ENCODE peak calls at places on chromosomes 2 and 18, in eight cellular contexts. A is choroid plexus epithelial cell; D is stimulated activated CD8-positive, alpha-beta memory T cell treated with anti-CD3 and anti-CD28 coated beads, Interleukin-2, amount 100 ng/mL, for 48 hours; Z is Peyer's patch; K is H54; R is NCI-H524 treated with DMSO at 0.1 percent for 48 hours; N is AG08396; M is CD8-positive, alpha-beta T cell. I is an unnamed sample.

GRCh38 chr2:238489896-238490295 is 63.2 kb downstream of the ASB1 start:
- DNase-seq in K (no peak), N (no peak), R (no peak), Z (no peak), M (no peak), A (no peak), D (no peak), I (no peak)

GRCh38 chr2:1869987-1870386 is 125.7 kb upstream of the PXDN start:
- DNase-seq in K (no peak), A (peak; percentile 59), N (no peak), D (no peak), M (no peak), Z (no peak), R (no peak), I (no peak)

GRCh38 chr2:44949329-44950151 is 8.0 kb downstream of the SIX3 start:
- DNase-seq in D (no peak), A (peak; percentile 75), K (no peak), N (peak; percentile 62), M (no peak), Z (no peak), R (no peak), I (no peak)

GRCh38 chr2:20475567-20475952 is 28.7 kb downstream of the RHOB start:
- DNase-seq in K (no peak), D (no peak), Z (peak; percentile 17), R (no peak), M (no peak), A (no peak), N (no peak), I (no peak)

GRCh38 chr18:59249186-59249774 is 24.0 kb downstream of the RAX start:
- DNase-seq in R (no peak), K (peak; percentile 31), Z (no peak), A (peak; percentile 93), M (no peak), D (no peak), N (peak; percentile 82), I (peak; percentile 10)

GRCh38 chr2:230924470-230925341 is at the start of gene GPR55:
- DNase-seq in A (no peak), D (peak; percentile 69), R (no peak), M (peak; percentile 46), K (no peak), N (no peak), Z (peak; percentile 83), I (no peak)

GRCh38 chr2:75574106-75574505 is 13.4 kb upstream of the EVA1A start:
- DNase-seq in K (no peak), D (no peak), N (no peak), A (no peak), Z (peak; percentile 50), R (no peak), M (no peak), I (no peak)

GRCh38 chr18:63606526-63606925 is 19.4 kb downstream of the SERPINB13 start:
- DNase-seq in Z (no peak), A (no peak), R (no peak), D (no peak), M (no peak), N (peak; percentile 22), K (no peak), I (no peak)

GRCh38 chr18:62786689-62787088 is 71.3 kb downstream of the PHLPP1 start:
- DNase-seq in M (no peak), R (no peak), N (no peak), K (no peak), A (no peak), D (no peak), Z (no peak), I (no peak)

GRCh38 chr2:189548686-189549439 is 31.7 kb downstream of the SLC40A1 start:
- DNase-seq in Z (no peak), M (no peak), N (no peak), R (no peak), A (peak; percentile 58), D (no peak), K (no peak), I (no peak)

GRCh38 chr2:9347411-9347853 is 75.9 kb downstream of the ITGB1BP1 start:
- DNase-seq in Z (peak; percentile 59), M (no peak), K (no peak), D (no peak), A (peak; percentile 49), N (peak; percentile 64), R (no peak), I (no peak)

GRCh38 chr2:111918383-111918806 is 20.0 kb downstream of the MERTK start:
- DNase-seq in R (no peak), M (no peak), N (peak; percentile 34), A (peak; percentile 83), Z (no peak), D (no peak), K (no peak), I (no peak)

GRCh38 chr2:43178602-43179542 is 47.5 kb downstream of the ZFP36L2 start:
- DNase-seq in R (no peak), M (no peak), N (peak; percentile 84), D (no peak), Z (peak; percentile 78), A (peak; percentile 89), K (peak; percentile 88), I (peak; percentile 86)

GRCh38 chr18:44518091-44518490 is 162.6 kb upstream of the SETBP1 start:
- DNase-seq in D (no peak), K (no peak), A (peak; percentile 10), R (no peak), M (no peak), N (no peak), Z (no peak), I (no peak)

GRCh38 chr18:34121157-34121807 is 103.4 kb downstream of the NOL4 start:
- DNase-seq in A (peak; percentile 72), R (no peak), K (no peak), N (no peak), D (no peak), M (no peak), Z (peak; percentile 49), I (no peak)

GRCh38 chr2:168461178-168461941 is 5.3 kb downstream of the CERS6 start:
- DNase-seq in Z (no peak), K (no peak), R (no peak), M (no peak), D (no peak), A (no peak), N (no peak), I (no peak)

GRCh38 chr18:53796042-53796729 is 428.3 kb downstream of the MBD2 start:
- DNase-seq in A (peak; percentile 94), D (no peak), Z (no peak), K (peak; percentile 1), R (no peak), M (no peak), N (peak; percentile 2), I (no peak)

GRCh38 chr2:177726853-177727465 is 334.4 kb downstream of the AGPS start:
- DNase-seq in Z (no peak), R (no peak), K (no peak), N (no peak), A (no peak), M (no peak), D (no peak), I (no peak)

GRCh38 chr2:33598472-33599174 is 476 bp downstream of the FAM98A start:
- DNase-seq in R (peak; percentile 44), A (peak; percentile 66), K (peak; percentile 25), Z (peak; percentile 62), M (peak; percentile 23), D (peak; percentile 24), N (peak; percentile 31), I (no peak)

GRCh38 chr2:153497938-153498629 is 19.5 kb upstream of the RPRM start:
- DNase-seq in M (no peak), N (no peak), D (no peak), A (no peak), R (no peak), Z (no peak), K (no peak), I (no peak)

GRCh38 chr18:52348209-52348608 is 8.2 kb downstream of the DCC start:
- DNase-seq in M (no peak), N (no peak), R (no peak), Z (no peak), A (peak; percentile 22), K (peak; percentile 2), D (no peak), I (no peak)

GRCh38 chr2:122530812-122531211 is 775.4 kb downstream of the TSN start:
- DNase-seq in A (no peak), D (no peak), R (no peak), Z (no peak), N (no peak), M (no peak), K (no peak), I (no peak)

GRCh38 chr2:16626497-16626896 is 39.1 kb downstream of the CYRIA start:
- DNase-seq in A (peak; percentile 87), R (no peak), M (no peak), Z (no peak), N (peak; percentile 38), K (no peak), D (no peak), I (no peak)

GRCh38 chr2:108538000-108538625 is 3.8 kb downstream of the LIMS1 start:
- DNase-seq in D (no peak), N (no peak), A (peak; percentile 62), K (no peak), Z (no peak), R (no peak), M (no peak), I (no peak)

GRCh38 chr18:41324020-41324791 is 630.8 kb upstream of the PIK3C3 start:
- DNase-seq in R (no peak), N (no peak), A (no peak), M (no peak), K (no peak), D (no peak), Z (no peak), I (no peak)

I was measured in pulmonary artery endothelial cell.